ENCODE peak calls at places on chromosomes 16 and 17, in five cellular contexts. W is mammary epithelial cell, V is upper lobe of right lung, L is esophagus squamous epithelium, I is SK-N-SH. U is an unnamed sample. For H3K4me1, the result is how much of the 10 kb centered on the place peaks cover.

GRCh38 chr16:8675183-8676159 is 1.1 kb downstream of the ABAT start:
- DNase-seq in W (no peak), V (no peak), L (no peak), I (peak), U (no peak)

GRCh38 chr17:63533433-63534077 is 10.4 kb downstream of the KCNH6 start:
- DNase-seq in W (no peak), V (no peak), L (no peak), I (no peak), U (peak)

GRCh38 chr16:22632621-22633020 is 121.9 kb downstream of the NPIPB5 start:
- DNase-seq in W (no peak), V (no peak), L (no peak), I (no peak), U (no peak)

GRCh38 chr17:29572691-29573557 is 4.4 kb downstream of the TP53I13 start:
- DNase-seq in W (no peak), V (peak), L (no peak), I (peak), U (peak)

GRCh38 chr17:62900096-62900495 is 65.9 kb upstream of the TANC2 start:
- DNase-seq in W (no peak), V (no peak), L (no peak), I (no peak), U (no peak)

GRCh38 chr16:82138478-82139285 is 31.3 kb downstream of the MPHOSPH6 start:
- DNase-seq in W (no peak), V (no peak), L (no peak), I (no peak), U (no peak)

GRCh38 chr16:30559690-30560089 is 1.5 kb upstream of the ZNF764 start:
- DNase-seq in W (no peak), V (no peak), L (no peak), I (no peak), U (no peak)

GRCh38 chr17:79864617-79865250 is 25.5 kb upstream of the CBX4 start:
- DNase-seq in W (peak), V (no peak), L (no peak), I (peak), U (no peak)

GRCh38 chr16:78381060-78381459 is 281.6 kb downstream of the WWOX start:
- DNase-seq in W (no peak), V (no peak), L (no peak), I (no peak), U (no peak)

GRCh38 chr16:21005008-21005407 is 104.4 kb downstream of the LYRM1 start:
- DNase-seq in W (no peak), V (no peak), L (no peak), I (no peak), U (no peak)

GRCh38 chr16:56807011-56807675 is 57.9 kb upstream of the SLC12A3 start:
- DNase-seq in W (no peak), V (no peak), L (no peak), I (no peak), U (no peak)

GRCh38 chr16:68732068-68732680 is 4.9 kb upstream of the CDH1 start:
- DNase-seq in W (peak), V (peak), L (no peak), I (peak), U (peak)

GRCh38 chr16:50247906-50248608 is 18.3 kb upstream of the ADCY7 start:
- DNase-seq in W (no peak), V (no peak), L (no peak), I (no peak), U (no peak)

GRCh38 chr17:59160203-59161025 is 4.9 kb downstream of the PRR11 start:
- DNase-seq in W (no peak), V (no peak), L (no peak), I (no peak), U (no peak)

GRCh38 chr17:1179635-1180433 is at the start of gene ABR:
- DNase-seq in W (peak), V (peak), L (no peak), I (peak), U (no peak)

GRCh38 chr17:75548839-75549238 is 23.3 kb downstream of the LLGL2 start:
- DNase-seq in W (no peak), V (no peak), L (no peak), I (no peak), U (no peak)

GRCh38 chr16:3467182-3467581 is 23.7 kb downstream of the NAA60 start:
- DNase-seq in W (no peak), V (no peak), L (no peak), I (no peak), U (peak)

GRCh38 chr16:11913425-11914079 is 2.2 kb downstream of the GSPT1 start:
- DNase-seq in W (peak), V (no peak), L (no peak), I (no peak), U (no peak)

GRCh38 chr16:87970206-87970605 is 19.0 kb downstream of the BANP start:
- DNase-seq in W (peak), V (no peak), L (no peak), I (no peak), U (no peak)

GRCh38 chr17:72104164-72104862 is 16.5 kb upstream of the SOX9 start:
- DNase-seq in W (no peak), V (no peak), L (no peak), I (no peak), U (no peak)

GRCh38 chr16:73010150-73010676 is 37.7 kb downstream of the ZFHX3 start:
- DNase-seq in W (no peak), V (peak), L (no peak), I (peak), U (peak)

GRCh38 chr17:81706757-81707624 is 3.8 kb downstream of the MRPL12 start:
- DNase-seq in W (no peak), V (no peak), L (no peak), I (no peak), U (peak)
- TF ChIP-seq CTCF in W (no peak), V (no peak), L (no peak), I (peak), U (no peak)

GRCh38 chr17:73284339-73284738 is 22.7 kb upstream of the CPSF4L start:
- DNase-seq in W (no peak), V (no peak), L (no peak), I (peak), U (no peak)

GRCh38 chr17:73286863-73287296 is 24.9 kb downstream of the CDC42EP4 start:
- DNase-seq in W (peak), V (no peak), L (no peak), I (no peak), U (no peak)

GRCh38 chr17:73285603-73285908 is 23.9 kb upstream of the CPSF4L start:
- DNase-seq in W (no peak), V (no peak), L (no peak), I (no peak), U (no peak)

GRCh38 chr17:73284906-73285602 is 23.4 kb upstream of the CPSF4L start:
- DNase-seq in W (no peak), V (no peak), L (no peak), I (peak), U (no peak)

GRCh38 chr17:73285916-73286862 is 24.5 kb upstream of the CPSF4L start:
- DNase-seq in W (no peak), V (no peak), L (no peak), I (no peak), U (no peak)
- H3K4me1 ChIP-seq in W (under half), V (under half), L (half or more), I (under half), U (under half)

GRCh38 chr16:85677383-85677967 is 11.3 kb downstream of the GINS2 start:
- DNase-seq in W (no peak), V (no peak), L (no peak), I (no peak), U (no peak)
- H3K27ac ChIP-seq in W (no peak), V (no peak), L (no peak), I (no peak), U (no peak)

GRCh38 chr16:66167564-66168291 is 198.8 kb upstream of the CDH5 start:
- DNase-seq in W (no peak), V (no peak), L (no peak), I (no peak), U (no peak)
- TF ChIP-seq CTCF in W (no peak), V (no peak), L (no peak), I (peak), U (no peak)

U was measured in kidney.